ENCODE peak calls at places on chromosomes 13 and 19, in four cellular contexts. T is T follicular helper cell; F is A549; Y is stimulated activated CD4-positive, alpha-beta T cell treated with anti-CD3 and anti-CD28 coated beads, Interleukin-2, amount 100 ng/mL, for 48 hours. L is an unnamed sample.
A peak's percentile ranks its signal among the peaks of the same experiment; 100 is the strongest.

GRCh38 chr13:80783926-80784325 is 443.0 kb upstream of the SPRY2 start:
- DNase-seq in T (no peak), F (no peak), Y (no peak), L (no peak)

GRCh38 chr19:51016798-51017683 is 2.5 kb downstream of the KLK10 start:
- DNase-seq in T (no peak), F (peak; percentile 98), Y (peak; percentile 63), L (no peak)

GRCh38 chr13:23871616-23872220 is 17.5 kb downstream of the MIPEP start:
- DNase-seq in T (no peak), F (no peak), Y (no peak), L (no peak)

GRCh38 chr13:88908896-88909535 is 1237.8 kb downstream of the SLITRK5 start:
- DNase-seq in T (no peak), F (no peak), Y (no peak), L (no peak)

GRCh38 chr19:51904331-51905165 is at the start of gene ZNF649:
- DNase-seq in T (peak; percentile 57), F (peak; percentile 13), Y (peak; percentile 77), L (peak; percentile 62)

GRCh38 chr19:444677-445210 is 16.1 kb downstream of the SHC2 start:
- DNase-seq in T (no peak), F (no peak), Y (no peak), L (no peak)

GRCh38 chr13:102487330-102487729 is 85.5 kb upstream of the FGF14 start:
- DNase-seq in T (no peak), F (no peak), Y (no peak), L (no peak)

GRCh38 chr19:51460164-51460992 is 2.1 kb upstream of the SIGLEC8 start:
- DNase-seq in T (no peak), F (no peak), Y (no peak), L (no peak)

GRCh38 chr13:64371045-64371444 is 2859.1 kb downstream of the PCDH9 start:
- DNase-seq in T (no peak), F (no peak), Y (no peak), L (no peak)

GRCh38 chr13:69094485-69094884 is 1013.1 kb upstream of the ATXN8OS start:
- DNase-seq in T (no peak), F (no peak), Y (no peak), L (no peak)

GRCh38 chr13:29081036-29081435 is 260.9 kb downstream of the MTUS2 start:
- DNase-seq in T (peak; percentile 1), F (no peak), Y (no peak), L (no peak)

GRCh38 chr19:42074513-42075363 is 1.2 kb upstream of the ZNF574 start:
- DNase-seq in T (no peak), F (peak; percentile 87), Y (no peak), L (peak; percentile 56)

L was measured in GM19239.